ENCODE peak calls at places on chromosome 19, in six cellular contexts. One of them, this sample, is unnamed.

GRCh38 chr19:53157601-53158000 is 1.3 kb downstream of the ZNF347 start:
- DNase-seq in mesenteric fat pad: no peak
- DNase-seq in C1 segment of cervical spinal cord: no peak
- DNase-seq in activated CD4-positive, alpha-beta T cell treated with anti-CD3 and anti-CD28 coated beads, Interleukin-2, amount 50 U/mL, for 48 hours: no peak
- DNase-seq in head of caudate nucleus: no peak
- DNase-seq in NCI-H1105: no peak
- DNase-seq in this sample: peak

GRCh38 chr19:11465605-11466004 is 15.2 kb downstream of the ELAVL3 start:
- DNase-seq in mesenteric fat pad: no peak
- DNase-seq in C1 segment of cervical spinal cord: no peak
- DNase-seq in activated CD4-positive, alpha-beta T cell treated with anti-CD3 and anti-CD28 coated beads, Interleukin-2, amount 50 U/mL, for 48 hours: no peak
- DNase-seq in head of caudate nucleus: no peak
- DNase-seq in NCI-H1105: no peak
- DNase-seq in this sample: no peak

GRCh38 chr19:45900661-45901431 is 1.6 kb downstream of the MYPOP start:
- DNase-seq in mesenteric fat pad: no peak
- DNase-seq in C1 segment of cervical spinal cord: no peak
- DNase-seq in activated CD4-positive, alpha-beta T cell treated with anti-CD3 and anti-CD28 coated beads, Interleukin-2, amount 50 U/mL, for 48 hours: no peak
- DNase-seq in head of caudate nucleus: no peak
- DNase-seq in NCI-H1105: no peak
- DNase-seq in this sample: no peak

GRCh38 chr19:33426621-33427475 is 53.3 kb downstream of the CEBPG start:
- DNase-seq in mesenteric fat pad: no peak
- DNase-seq in C1 segment of cervical spinal cord: no peak
- DNase-seq in activated CD4-positive, alpha-beta T cell treated with anti-CD3 and anti-CD28 coated beads, Interleukin-2, amount 50 U/mL, for 48 hours: no peak
- DNase-seq in head of caudate nucleus: no peak
- DNase-seq in NCI-H1105: no peak
- DNase-seq in this sample: no peak

GRCh38 chr19:1423445-1424181 is 14.6 kb upstream of the RPS15 start:
- DNase-seq in mesenteric fat pad: no peak
- DNase-seq in C1 segment of cervical spinal cord: no peak
- DNase-seq in activated CD4-positive, alpha-beta T cell treated with anti-CD3 and anti-CD28 coated beads, Interleukin-2, amount 50 U/mL, for 48 hours: no peak
- DNase-seq in head of caudate nucleus: no peak
- DNase-seq in NCI-H1105: no peak
- DNase-seq in this sample: no peak

GRCh38 chr19:52585101-52585500 is 15.0 kb downstream of the ZNF701 start:
- DNase-seq in mesenteric fat pad: no peak
- DNase-seq in C1 segment of cervical spinal cord: no peak
- DNase-seq in activated CD4-positive, alpha-beta T cell treated with anti-CD3 and anti-CD28 coated beads, Interleukin-2, amount 50 U/mL, for 48 hours: no peak
- DNase-seq in head of caudate nucleus: no peak
- DNase-seq in NCI-H1105: no peak
- DNase-seq in this sample: no peak

GRCh38 chr19:55304279-55304978 is 20.6 kb downstream of the BRSK1 start:
- DNase-seq in mesenteric fat pad: no peak
- DNase-seq in C1 segment of cervical spinal cord: no peak
- DNase-seq in activated CD4-positive, alpha-beta T cell treated with anti-CD3 and anti-CD28 coated beads, Interleukin-2, amount 50 U/mL, for 48 hours: peak
- DNase-seq in head of caudate nucleus: no peak
- DNase-seq in NCI-H1105: no peak
- DNase-seq in this sample: no peak

GRCh38 chr19:16893686-16893990 is 4.8 kb downstream of the F2RL3 start:
- DNase-seq in mesenteric fat pad: no peak
- DNase-seq in C1 segment of cervical spinal cord: no peak
- DNase-seq in activated CD4-positive, alpha-beta T cell treated with anti-CD3 and anti-CD28 coated beads, Interleukin-2, amount 50 U/mL, for 48 hours: no peak
- DNase-seq in head of caudate nucleus: no peak
- DNase-seq in NCI-H1105: no peak
- DNase-seq in this sample: no peak

GRCh38 chr19:39304701-39305571 is 8.7 kb downstream of the IFNL1 start:
- DNase-seq in mesenteric fat pad: no peak
- DNase-seq in C1 segment of cervical spinal cord: no peak
- DNase-seq in activated CD4-positive, alpha-beta T cell treated with anti-CD3 and anti-CD28 coated beads, Interleukin-2, amount 50 U/mL, for 48 hours: no peak
- DNase-seq in head of caudate nucleus: no peak
- DNase-seq in NCI-H1105: no peak
- DNase-seq in this sample: no peak

GRCh38 chr19:16070366-16070990 is 5.8 kb upstream of the TPM4 start:
- DNase-seq in mesenteric fat pad: no peak
- DNase-seq in C1 segment of cervical spinal cord: no peak
- DNase-seq in activated CD4-positive, alpha-beta T cell treated with anti-CD3 and anti-CD28 coated beads, Interleukin-2, amount 50 U/mL, for 48 hours: peak
- DNase-seq in head of caudate nucleus: no peak
- DNase-seq in NCI-H1105: no peak
- DNase-seq in this sample: no peak

GRCh38 chr19:7916137-7916907 is 1.7 kb downstream of the TGFBR3L start:
- DNase-seq in mesenteric fat pad: no peak
- DNase-seq in C1 segment of cervical spinal cord: no peak
- DNase-seq in activated CD4-positive, alpha-beta T cell treated with anti-CD3 and anti-CD28 coated beads, Interleukin-2, amount 50 U/mL, for 48 hours: peak
- DNase-seq in head of caudate nucleus: peak
- DNase-seq in NCI-H1105: peak
- DNase-seq in this sample: no peak

GRCh38 chr19:8259142-8259921 is 48.8 kb downstream of the CD320 start:
- DNase-seq in mesenteric fat pad: no peak
- DNase-seq in C1 segment of cervical spinal cord: no peak
- DNase-seq in activated CD4-positive, alpha-beta T cell treated with anti-CD3 and anti-CD28 coated beads, Interleukin-2, amount 50 U/mL, for 48 hours: no peak
- DNase-seq in head of caudate nucleus: no peak
- DNase-seq in NCI-H1105: no peak
- DNase-seq in this sample: no peak

GRCh38 chr19:51796195-51796679 is 1.3 kb downstream of the FPR3 start:
- DNase-seq in mesenteric fat pad: no peak
- DNase-seq in C1 segment of cervical spinal cord: no peak
- DNase-seq in activated CD4-positive, alpha-beta T cell treated with anti-CD3 and anti-CD28 coated beads, Interleukin-2, amount 50 U/mL, for 48 hours: no peak
- DNase-seq in head of caudate nucleus: no peak
- DNase-seq in NCI-H1105: no peak
- DNase-seq in this sample: no peak

GRCh38 chr19:13382633-13382938 is 123.7 kb downstream of the CACNA1A start:
- DNase-seq in mesenteric fat pad: no peak
- DNase-seq in C1 segment of cervical spinal cord: no peak
- DNase-seq in activated CD4-positive, alpha-beta T cell treated with anti-CD3 and anti-CD28 coated beads, Interleukin-2, amount 50 U/mL, for 48 hours: no peak
- DNase-seq in head of caudate nucleus: no peak
- DNase-seq in NCI-H1105: no peak
- DNase-seq in this sample: no peak

GRCh38 chr19:41323430-41324125 is 13.6 kb downstream of the CCDC97 start:
- DNase-seq in mesenteric fat pad: no peak
- DNase-seq in C1 segment of cervical spinal cord: no peak
- DNase-seq in activated CD4-positive, alpha-beta T cell treated with anti-CD3 and anti-CD28 coated beads, Interleukin-2, amount 50 U/mL, for 48 hours: no peak
- DNase-seq in head of caudate nucleus: no peak
- DNase-seq in NCI-H1105: no peak
- DNase-seq in this sample: no peak

GRCh38 chr19:16814526-16815100 is 14.6 kb upstream of the SIN3B start:
- DNase-seq in mesenteric fat pad: no peak
- DNase-seq in C1 segment of cervical spinal cord: no peak
- DNase-seq in activated CD4-positive, alpha-beta T cell treated with anti-CD3 and anti-CD28 coated beads, Interleukin-2, amount 50 U/mL, for 48 hours: no peak
- DNase-seq in head of caudate nucleus: no peak
- DNase-seq in NCI-H1105: no peak
- DNase-seq in this sample: no peak

GRCh38 chr19:15923702-15924101 is 10.6 kb downstream of the CYP4F11 start:
- DNase-seq in mesenteric fat pad: no peak
- DNase-seq in C1 segment of cervical spinal cord: no peak
- DNase-seq in activated CD4-positive, alpha-beta T cell treated with anti-CD3 and anti-CD28 coated beads, Interleukin-2, amount 50 U/mL, for 48 hours: no peak
- DNase-seq in head of caudate nucleus: no peak
- DNase-seq in NCI-H1105: no peak
- DNase-seq in this sample: no peak

GRCh38 chr19:35266904-35267817 is 1.6 kb upstream of the USF2 start:
- DNase-seq in mesenteric fat pad: peak
- DNase-seq in C1 segment of cervical spinal cord: peak
- DNase-seq in activated CD4-positive, alpha-beta T cell treated with anti-CD3 and anti-CD28 coated beads, Interleukin-2, amount 50 U/mL, for 48 hours: peak
- DNase-seq in head of caudate nucleus: peak
- DNase-seq in NCI-H1105: no peak
- DNase-seq in this sample: peak

GRCh38 chr19:13652810-13653590 is 111.3 kb upstream of the MRI1 start:
- DNase-seq in mesenteric fat pad: no peak
- DNase-seq in C1 segment of cervical spinal cord: no peak
- DNase-seq in activated CD4-positive, alpha-beta T cell treated with anti-CD3 and anti-CD28 coated beads, Interleukin-2, amount 50 U/mL, for 48 hours: no peak
- DNase-seq in head of caudate nucleus: no peak
- DNase-seq in NCI-H1105: no peak
- DNase-seq in this sample: no peak

GRCh38 chr19:11377756-11378155 is 3.3 kb downstream of the SWSAP1 start:
- DNase-seq in mesenteric fat pad: no peak
- DNase-seq in C1 segment of cervical spinal cord: no peak
- DNase-seq in activated CD4-positive, alpha-beta T cell treated with anti-CD3 and anti-CD28 coated beads, Interleukin-2, amount 50 U/mL, for 48 hours: no peak
- DNase-seq in head of caudate nucleus: no peak
- DNase-seq in NCI-H1105: no peak
- DNase-seq in this sample: no peak

GRCh38 chr19:54456423-54457373 is 6.9 kb downstream of the LENG9 start:
- DNase-seq in mesenteric fat pad: no peak
- DNase-seq in C1 segment of cervical spinal cord: no peak
- DNase-seq in activated CD4-positive, alpha-beta T cell treated with anti-CD3 and anti-CD28 coated beads, Interleukin-2, amount 50 U/mL, for 48 hours: no peak
- DNase-seq in head of caudate nucleus: no peak
- DNase-seq in NCI-H1105: no peak
- DNase-seq in this sample: no peak

GRCh38 chr19:3275068-3275582 is 50.7 kb downstream of the CELF5 start:
- DNase-seq in mesenteric fat pad: no peak
- DNase-seq in C1 segment of cervical spinal cord: no peak
- DNase-seq in activated CD4-positive, alpha-beta T cell treated with anti-CD3 and anti-CD28 coated beads, Interleukin-2, amount 50 U/mL, for 48 hours: peak
- DNase-seq in head of caudate nucleus: peak
- DNase-seq in NCI-H1105: peak
- DNase-seq in this sample: no peak

GRCh38 chr19:48627211-48627864 is 8.0 kb downstream of the SPHK2 start:
- DNase-seq in mesenteric fat pad: no peak
- DNase-seq in C1 segment of cervical spinal cord: no peak
- DNase-seq in activated CD4-positive, alpha-beta T cell treated with anti-CD3 and anti-CD28 coated beads, Interleukin-2, amount 50 U/mL, for 48 hours: no peak
- DNase-seq in head of caudate nucleus: no peak
- DNase-seq in NCI-H1105: no peak
- DNase-seq in this sample: no peak

GRCh38 chr19:16514383-16515019 is 18.3 kb downstream of the C19orf44 start:
- DNase-seq in mesenteric fat pad: no peak
- DNase-seq in C1 segment of cervical spinal cord: no peak
- DNase-seq in activated CD4-positive, alpha-beta T cell treated with anti-CD3 and anti-CD28 coated beads, Interleukin-2, amount 50 U/mL, for 48 hours: no peak
- DNase-seq in head of caudate nucleus: no peak
- DNase-seq in NCI-H1105: no peak
- DNase-seq in this sample: no peak

GRCh38 chr19:7550987-7551761 is 15.7 kb downstream of the PNPLA6 start:
- DNase-seq in mesenteric fat pad: no peak
- DNase-seq in C1 segment of cervical spinal cord: peak
- DNase-seq in activated CD4-positive, alpha-beta T cell treated with anti-CD3 and anti-CD28 coated beads, Interleukin-2, amount 50 U/mL, for 48 hours: peak
- DNase-seq in head of caudate nucleus: peak
- DNase-seq in NCI-H1105: no peak
- DNase-seq in this sample: peak